ENCODE peak calls at places on chromosomes 5 and 9, in six cellular contexts. J is activated CD4-positive, alpha-beta T cell treated with anti-CD3 and anti-CD28 coated beads for 1 hour; G is trophoblast cell; Q is A673; M is putamen; P is upper lobe of right lung. D is an unnamed sample.

GRCh38 chr5:135113323-135113722 is 79.3 kb upstream of the PITX1 start:
- DNase-seq in M (no peak), P (no peak), G (no peak), J (no peak), Q (no peak), D (no peak)

GRCh38 chr5:37847978-37848425 is 8.2 kb upstream of the GDNF start:
- DNase-seq in G (peak), Q (peak), P (no peak), M (no peak), J (no peak), D (no peak)

GRCh38 chr5:128572546-128573339 is 34.7 kb upstream of the FBN2 start:
- DNase-seq in Q (no peak), J (no peak), P (no peak), M (no peak), G (peak), D (no peak)

GRCh38 chr5:179152941-179153340 is 92.8 kb downstream of the ZNF354C start:
- DNase-seq in G (no peak), M (no peak), P (peak), Q (no peak), J (no peak), D (no peak)

GRCh38 chr9:133490865-133491655 is 12.2 kb upstream of the SLC2A6 start:
- DNase-seq in M (no peak), G (no peak), P (peak), Q (peak), J (no peak), D (no peak)

GRCh38 chr9:98445576-98445975 is 190.1 kb upstream of the TBC1D2 start:
- DNase-seq in P (no peak), J (no peak), Q (no peak), M (no peak), G (no peak), D (no peak)

GRCh38 chr5:10540036-10540544 is 23.8 kb upstream of the ANKRD33B start:
- DNase-seq in M (no peak), Q (no peak), J (no peak), G (no peak), P (peak), D (no peak)

GRCh38 chr5:672329-673139 is 20.6 kb downstream of the TPPP start:
- DNase-seq in Q (peak), G (peak), J (peak), P (peak), M (peak), D (peak)

GRCh38 chr5:89690331-89690730 is 719.2 kb downstream of the CETN3 start:
- DNase-seq in P (no peak), M (no peak), Q (no peak), G (no peak), J (no peak), D (no peak)

GRCh38 chr9:135036861-135037465 is 50.5 kb upstream of the OLFM1 start:
- DNase-seq in J (no peak), M (no peak), G (no peak), Q (no peak), P (peak), D (no peak)

GRCh38 chr5:60945760-60946253 is 802 bp downstream of the NDUFAF2 start:
- DNase-seq in Q (peak), M (no peak), P (no peak), J (no peak), G (peak), D (peak)

GRCh38 chr9:18776836-18777820 is 255.9 kb downstream of the SAXO1 start:
- DNase-seq in P (peak), Q (no peak), G (no peak), M (no peak), J (no peak), D (no peak)

GRCh38 chr9:114225534-114226288 is 70.4 kb downstream of the COL27A1 start:
- DNase-seq in J (no peak), M (no peak), G (no peak), Q (no peak), P (no peak), D (no peak)

GRCh38 chr5:75510836-75511434 is 494 bp downstream of the CERT1 start:
- DNase-seq in Q (peak), M (peak), J (no peak), P (peak), G (peak), D (peak)

GRCh38 chr5:141753971-141754713 is 72.1 kb upstream of the ARAP3 start:
- DNase-seq in P (no peak), M (no peak), G (peak), Q (peak), J (no peak), D (peak)

GRCh38 chr5:54738973-54739367 is 221.4 kb downstream of the SNX18 start:
- DNase-seq in J (no peak), P (no peak), M (no peak), Q (no peak), G (no peak), D (no peak)

GRCh38 chr9:126545116-126545515 is 68.6 kb upstream of the LMX1B start:
- DNase-seq in J (no peak), P (peak), Q (no peak), M (no peak), G (no peak), D (no peak)

GRCh38 chr5:1315709-1316587 is 21.1 kb upstream of the TERT start:
- DNase-seq in Q (no peak), M (no peak), J (no peak), P (peak), G (no peak), D (peak)

GRCh38 chr5:93579561-93580386 is 1.2 kb downstream of the NR2F1-AS1 start:
- DNase-seq in G (peak), M (no peak), J (no peak), P (no peak), Q (peak), D (no peak)

GRCh38 chr9:90854637-90855036 is 53.0 kb downstream of the SYK start:
- DNase-seq in M (no peak), P (peak), Q (no peak), G (no peak), J (no peak), D (no peak)

GRCh38 chr9:36146666-36147065 is 10.1 kb downstream of the GLIPR2 start:
- DNase-seq in P (no peak), J (no peak), M (no peak), G (no peak), Q (no peak), D (no peak)

GRCh38 chr9:117035546-117035945 is 348.4 kb downstream of the TRIM32 start:
- DNase-seq in Q (no peak), P (no peak), J (no peak), M (no peak), G (no peak), D (no peak)

GRCh38 chr5:38598994-38599611 is 42.7 kb upstream of the LIFR start:
- DNase-seq in Q (peak), G (peak), J (no peak), P (no peak), M (no peak), D (no peak)

GRCh38 chr9:135075234-135076142 is 12.0 kb upstream of the OLFM1 start:
- DNase-seq in Q (peak), G (no peak), P (peak), J (no peak), M (peak), D (no peak)

GRCh38 chr9:117164512-117164911 is 250.3 kb downstream of the ASTN2 start:
- DNase-seq in M (no peak), Q (no peak), P (no peak), J (no peak), G (peak), D (no peak)

GRCh38 chr5:155676967-155677366 is 650.0 kb upstream of the SGCD start:
- DNase-seq in M (no peak), P (no peak), Q (no peak), G (no peak), J (no peak), D (no peak)

GRCh38 chr9:135793221-135794056 is 91.5 kb downstream of the KCNT1 start:
- DNase-seq in J (no peak), M (no peak), G (no peak), P (no peak), Q (no peak), D (no peak)

GRCh38 chr5:54254482-54255198 is 55.7 kb downstream of the ARL15 start:
- DNase-seq in Q (peak), M (no peak), J (no peak), G (no peak), P (no peak), D (no peak)

GRCh38 chr9:79940919-79941318 is 369.2 kb downstream of the TLE4 start:
- DNase-seq in G (no peak), M (no peak), Q (no peak), P (no peak), J (no peak), D (no peak)

GRCh38 chr5:96876292-96876850 is at the start of gene ERAP2:
- DNase-seq in J (no peak), Q (peak), P (no peak), G (peak), M (peak), D (peak)

GRCh38 chr5:110159202-110159601 is 469.5 kb downstream of the MAN2A1 start:
- DNase-seq in J (no peak), P (no peak), M (no peak), Q (no peak), G (peak), D (no peak)

D was measured in activated CD8-positive, alpha-beta T cell treated with anti-CD3 and anti-CD28 coated beads for 36 hours.